ENCODE peak calls at places on chromosome 21, in nine cellular contexts. S is kidney; I is KG1; H is HCT116; Y is stimulated activated CD4-positive, alpha-beta T cell treated with anti-CD3 and anti-CD28 coated beads, Interleukin-1b, Interleukin-23, amount 100 ng/mL, for 24 hours; N is endothelial cell; V is T follicular helper cell; D is activated gamma-delta T cell treated with Interleukin-2 at 50 U/mL for 16 hours; E is osteoblast. G is an unnamed sample.

GRCh38 chr21:36803801-36804452 is 105.0 kb downstream of the SIM2 start:
- DNase-seq in S (no peak), I (no peak), H (no peak), Y (no peak), N (no peak), V (no peak), D (no peak), E (no peak), G (no peak)

GRCh38 chr21:46599251-46599572 is 5.7 kb downstream of the S100B start:
- DNase-seq in S (no peak), I (no peak), H (no peak), Y (no peak), N (peak), V (no peak), D (no peak), E (peak), G (no peak)

GRCh38 chr21:17819878-17820232 is 699 bp upstream of the C21orf91 start:
- DNase-seq in S (no peak), I (peak), H (no peak), Y (no peak), N (no peak), V (no peak), D (no peak), E (no peak), G (no peak)

GRCh38 chr21:39518055-39518844 is 66.5 kb downstream of the SH3BGR start:
- DNase-seq in S (peak), I (peak), H (peak), Y (peak), N (peak), V (peak), D (peak), E (peak), G (peak)

GRCh38 chr21:33662046-33662445 is 19.7 kb downstream of the ITSN1 start:
- DNase-seq in S (no peak), I (no peak), H (no peak), Y (no peak), N (no peak), V (no peak), D (no peak), E (no peak), G (no peak)

GRCh38 chr21:41139951-41140350 is 28.0 kb upstream of the BACE2 start:
- DNase-seq in S (peak), I (no peak), H (no peak), Y (no peak), N (no peak), V (no peak), D (no peak), E (no peak), G (no peak)

GRCh38 chr21:44063151-44063912 is 43.9 kb upstream of the PWP2 start:
- DNase-seq in S (no peak), I (no peak), H (no peak), Y (no peak), N (no peak), V (no peak), D (no peak), E (peak), G (no peak)

GRCh38 chr21:34336756-34337391 is 26.9 kb upstream of the KCNE2 start:
- DNase-seq in S (peak), I (no peak), H (no peak), Y (no peak), N (no peak), V (no peak), D (no peak), E (peak), G (no peak)

GRCh38 chr21:15400905-15401304 is 328.9 kb upstream of the USP25 start:
- DNase-seq in S (no peak), I (no peak), H (no peak), Y (no peak), N (no peak), V (no peak), D (no peak), E (peak), G (no peak)

GRCh38 chr21:39385299-39386145 is 36.6 kb upstream of the HMGN1 start:
- DNase-seq in S (peak), I (no peak), H (no peak), Y (peak), N (peak), V (no peak), D (peak), E (peak), G (peak)

GRCh38 chr21:44749759-44750674 is 38.6 kb upstream of the TSPEAR start:
- DNase-seq in S (no peak), I (no peak), H (no peak), Y (no peak), N (no peak), V (no peak), D (no peak), E (peak), G (no peak)

GRCh38 chr21:44052071-44052829 is 40.1 kb downstream of the TRAPPC10 start:
- DNase-seq in S (no peak), I (no peak), H (no peak), Y (no peak), N (no peak), V (no peak), D (no peak), E (peak), G (no peak)

GRCh38 chr21:36610201-36610600 is 88.7 kb upstream of the SIM2 start:
- DNase-seq in S (no peak), I (no peak), H (no peak), Y (no peak), N (no peak), V (no peak), D (no peak), E (peak), G (no peak)

GRCh38 chr21:42731264-42732032 is 78.0 kb downstream of the PDE9A start:
- DNase-seq in S (peak), I (no peak), H (peak), Y (no peak), N (no peak), V (no peak), D (no peak), E (peak), G (no peak)

GRCh38 chr21:41970751-41971653 is 17.2 kb upstream of the C2CD2 start:
- DNase-seq in S (no peak), I (no peak), H (no peak), Y (no peak), N (no peak), V (no peak), D (no peak), E (peak), G (no peak)

GRCh38 chr21:17440955-17441354 is 71.9 kb upstream of the CXADR start:
- DNase-seq in S (no peak), I (no peak), H (no peak), Y (no peak), N (no peak), V (no peak), D (no peak), E (peak), G (no peak)

GRCh38 chr21:30605968-30606367 is 5.1 kb downstream of the KRTAP22-1 start:
- DNase-seq in S (no peak), I (no peak), H (no peak), Y (no peak), N (no peak), V (no peak), D (no peak), E (no peak), G (no peak)

GRCh38 chr21:16243396-16243795 is 513.6 kb downstream of the USP25 start:
- DNase-seq in S (no peak), I (no peak), H (no peak), Y (no peak), N (no peak), V (no peak), D (no peak), E (no peak), G (no peak)

GRCh38 chr21:37868896-37869295 is 47.4 kb downstream of the KCNJ6 start:
- DNase-seq in S (no peak), I (no peak), H (no peak), Y (no peak), N (no peak), V (no peak), D (no peak), E (peak), G (no peak)

GRCh38 chr21:43818685-43819084 is 29.3 kb downstream of the RRP1 start:
- DNase-seq in S (peak), I (no peak), H (no peak), Y (no peak), N (no peak), V (no peak), D (no peak), E (peak), G (no peak)

GRCh38 chr21:14773777-14774345 is 227.7 kb upstream of the SAMSN1 start:
- DNase-seq in S (no peak), I (peak), H (peak), Y (peak), N (peak), V (peak), D (peak), E (no peak), G (peak)

GRCh38 chr21:17461014-17461413 is 51.8 kb upstream of the CXADR start:
- DNase-seq in S (no peak), I (no peak), H (no peak), Y (no peak), N (no peak), V (no peak), D (no peak), E (peak), G (no peak)

GRCh38 chr21:44736291-44737004 is 25.1 kb upstream of the TSPEAR start:
- DNase-seq in S (no peak), I (no peak), H (no peak), Y (no peak), N (no peak), V (no peak), D (no peak), E (no peak), G (no peak)

GRCh38 chr21:44800971-44801467 is 601 bp downstream of the UBE2G2 start:
- DNase-seq in S (no peak), I (peak), H (peak), Y (no peak), N (no peak), V (no peak), D (no peak), E (peak), G (no peak)

GRCh38 chr21:42376338-42376982 is 10.1 kb upstream of the TFF1 start:
- DNase-seq in S (peak), I (no peak), H (no peak), Y (no peak), N (no peak), V (peak), D (no peak), E (peak), G (no peak)

GRCh38 chr21:46006547-46007497 is 25.3 kb downstream of the COL6A1 start:
- DNase-seq in S (peak), I (no peak), H (no peak), Y (no peak), N (no peak), V (no peak), D (no peak), E (peak), G (no peak)

GRCh38 chr21:36727886-36728285 is 29.0 kb downstream of the SIM2 start:
- DNase-seq in S (no peak), I (no peak), H (no peak), Y (no peak), N (no peak), V (no peak), D (no peak), E (no peak), G (no peak)

GRCh38 chr21:37276377-37276776 is 9.2 kb upstream of the VPS26C start:
- DNase-seq in S (no peak), I (no peak), H (no peak), Y (no peak), N (no peak), V (no peak), D (no peak), E (no peak), G (no peak)

GRCh38 chr21:45466330-45467220 is 61.6 kb downstream of the COL18A1 start:
- DNase-seq in S (peak), I (no peak), H (no peak), Y (no peak), N (no peak), V (no peak), D (no peak), E (peak), G (no peak)

G was measured in stimulated activated effector memory CD8-positive, alpha-beta T cell treated with anti-CD3 and anti-CD28 coated beads, Interleukin-12 subunit alpha, Interleukin-12 subunit beta, amount 100 ng/mL, for 72 hours.